ENCODE peak calls at places on chromosomes 7 and 10, in seven cellular contexts. K, Y, C, X, H, M and P are unnamed samples.

GRCh38 chr7:19377611-19378339 is 232.6 kb upstream of the FERD3L start:
- DNase-seq in K (peak; percentile 83), Y (peak; percentile 40), C (no peak), X (peak; percentile 19), H (peak; percentile 9), M (no peak), P (no peak)

GRCh38 chr7:154869436-154869835 is 133.5 kb downstream of the PAXIP1 start:
- DNase-seq in K (no peak), Y (no peak), C (no peak), X (no peak), H (no peak), M (no peak), P (no peak)

GRCh38 chr10:27542812-27543211 is 38.7 kb downstream of the RAB18 start:
- DNase-seq in K (peak; percentile 25), Y (peak; percentile 75), C (no peak), X (no peak), H (peak; percentile 22), M (no peak), P (no peak)

GRCh38 chr10:36730316-36730715 is 395.1 kb upstream of the ANKRD30A start:
- DNase-seq in K (no peak), Y (peak; percentile 20), C (no peak), X (peak; percentile 72), H (no peak), M (no peak), P (no peak)

GRCh38 chr7:110347091-110347490 is 743.8 kb upstream of the LRRN3 start:
- DNase-seq in K (peak; percentile 7), Y (no peak), C (no peak), X (no peak), H (no peak), M (no peak), P (no peak)

GRCh38 chr10:4511559-4511958 is 314.4 kb upstream of the AKR1E2 start:
- DNase-seq in K (no peak), Y (peak; percentile 62), C (no peak), X (no peak), H (no peak), M (no peak), P (no peak)

GRCh38 chr10:27664464-27664863 is 81.2 kb downstream of the MKX start:
- DNase-seq in K (no peak), Y (no peak), C (no peak), X (no peak), H (no peak), M (no peak), P (no peak)

GRCh38 chr10:125029584-125030242 is 87.8 kb downstream of the ZRANB1 start:
- DNase-seq in K (peak; percentile 76), Y (peak; percentile 16), C (no peak), X (peak; percentile 70), H (no peak), M (no peak), P (no peak)

GRCh38 chr7:11707606-11708193 is 124.3 kb downstream of the THSD7A start:
- DNase-seq in K (peak; percentile 58), Y (peak; percentile 6), C (no peak), X (no peak), H (no peak), M (no peak), P (no peak)

GRCh38 chr7:27651702-27652101 is 11.0 kb downstream of the HIBADH start:
- DNase-seq in K (peak; percentile 45), Y (no peak), C (no peak), X (peak; percentile 33), H (no peak), M (no peak), P (no peak)

GRCh38 chr7:138854115-138854645 is 56.2 kb upstream of the ATP6V0A4 start:
- DNase-seq in K (peak; percentile 50), Y (no peak), C (no peak), X (peak; percentile 72), H (no peak), M (no peak), P (no peak)

GRCh38 chr10:32413513-32413912 is 32.4 kb upstream of the CCDC7 start:
- DNase-seq in K (peak; percentile 100), Y (peak; percentile 95), C (peak; percentile 21), X (peak; percentile 96), H (peak; percentile 39), M (no peak), P (no peak)

GRCh38 chr7:28903779-28904538 is 54.2 kb downstream of the TRIL start:
- DNase-seq in K (no peak), Y (peak; percentile 31), C (no peak), X (no peak), H (no peak), M (no peak), P (no peak)

GRCh38 chr10:6781133-6781770 is 201.2 kb upstream of the PRKCQ start:
- DNase-seq in K (no peak), Y (no peak), C (no peak), X (no peak), H (no peak), M (no peak), P (no peak)

GRCh38 chr7:81583882-81584533 is 185.8 kb downstream of the HGF start:
- DNase-seq in K (peak; percentile 38), Y (peak; percentile 10), C (no peak), X (no peak), H (no peak), M (no peak), P (no peak)

GRCh38 chr7:158572000-158572828 is 15.4 kb downstream of the PTPRN2 start:
- DNase-seq in K (no peak), Y (no peak), C (no peak), X (no peak), H (no peak), M (no peak), P (peak; percentile 30)

GRCh38 chr7:158567153-158567603 is 20.4 kb downstream of the PTPRN2 start:
- DNase-seq in K (no peak), Y (no peak), C (no peak), X (no peak), H (no peak), M (no peak), P (no peak)

GRCh38 chr7:158570449-158571170 is 17.0 kb downstream of the PTPRN2 start:
- DNase-seq in K (no peak), Y (no peak), C (no peak), X (no peak), H (no peak), M (no peak), P (no peak)

GRCh38 chr7:158569858-158570239 is 17.8 kb downstream of the PTPRN2 start:
- DNase-seq in K (no peak), Y (no peak), C (no peak), X (no peak), H (no peak), M (no peak), P (no peak)

GRCh38 chr7:158568974-158569857 is 18.4 kb downstream of the PTPRN2 start:
- DNase-seq in K (no peak), Y (no peak), C (no peak), X (no peak), H (no peak), M (no peak), P (no peak)
- TF ChIP-seq EZH2 in K (no peak), Y (no peak), C (no peak), X (no peak), H (no peak), M (peak; percentile 27), P (no peak)

GRCh38 chr7:64999165-65000004 is 7.1 kb downstream of the ERV3-1 start:
- DNase-seq in K (peak; percentile 94), Y (no peak), C (peak; percentile 24), X (peak; percentile 74), H (peak; percentile 30), M (no peak), P (no peak)
- TF ChIP-seq EZH2 in K (no peak), Y (no peak), C (no peak), X (no peak), H (no peak), M (no peak), P (no peak)

DNA sequence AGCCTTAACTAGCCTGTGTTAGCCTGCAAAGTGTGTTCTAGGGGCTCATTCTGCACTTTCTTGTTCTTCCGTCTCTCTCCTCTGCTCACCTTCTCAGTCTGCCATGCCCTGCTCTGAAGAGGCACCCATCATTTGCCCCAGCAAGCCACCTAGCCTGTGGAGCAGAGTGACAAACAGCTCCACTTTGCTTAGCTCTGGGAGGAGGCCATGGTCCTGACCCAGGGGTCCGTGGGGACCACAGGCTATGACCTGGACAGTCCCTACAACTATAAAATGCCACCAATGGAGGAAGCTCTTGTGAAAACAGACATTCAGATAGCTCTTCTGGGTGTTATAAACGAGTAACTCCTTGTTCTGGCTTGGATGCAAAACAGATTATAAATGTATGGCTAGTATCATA is 1029.6 kb downstream of the CNTNAP2 start:
- DNase-seq in K (no peak), Y (no peak), C (no peak), X (no peak), H (no peak), M (no peak), P (no peak)
- TF ChIP-seq EZH2 in K (no peak), Y (no peak), C (no peak), X (no peak), H (no peak), M (no peak), P (no peak)

GRCh38 chr7:97004931-97005763 is at the start of gene DLX6:
- DNase-seq in K (peak; percentile 18), Y (peak; percentile 21), C (no peak), X (no peak), H (peak; percentile 87), M (no peak), P (peak; percentile 95)

GRCh38 chr7:97004237-97004930 is 969 bp upstream of the DLX6 start:
- DNase-seq in K (no peak), Y (no peak), C (no peak), X (no peak), H (no peak), M (no peak), P (no peak)

GRCh38 chr7:97005764-97006145 is 402 bp downstream of the DLX6 start:
- DNase-seq in K (no peak), Y (no peak), C (no peak), X (no peak), H (no peak), M (no peak), P (no peak)

GRCh38 chr7:97006951-97007861 is 1.9 kb downstream of the DLX6 start:
- DNase-seq in K (no peak), Y (no peak), C (no peak), X (no peak), H (no peak), M (no peak), P (peak; percentile 64)

DNA sequence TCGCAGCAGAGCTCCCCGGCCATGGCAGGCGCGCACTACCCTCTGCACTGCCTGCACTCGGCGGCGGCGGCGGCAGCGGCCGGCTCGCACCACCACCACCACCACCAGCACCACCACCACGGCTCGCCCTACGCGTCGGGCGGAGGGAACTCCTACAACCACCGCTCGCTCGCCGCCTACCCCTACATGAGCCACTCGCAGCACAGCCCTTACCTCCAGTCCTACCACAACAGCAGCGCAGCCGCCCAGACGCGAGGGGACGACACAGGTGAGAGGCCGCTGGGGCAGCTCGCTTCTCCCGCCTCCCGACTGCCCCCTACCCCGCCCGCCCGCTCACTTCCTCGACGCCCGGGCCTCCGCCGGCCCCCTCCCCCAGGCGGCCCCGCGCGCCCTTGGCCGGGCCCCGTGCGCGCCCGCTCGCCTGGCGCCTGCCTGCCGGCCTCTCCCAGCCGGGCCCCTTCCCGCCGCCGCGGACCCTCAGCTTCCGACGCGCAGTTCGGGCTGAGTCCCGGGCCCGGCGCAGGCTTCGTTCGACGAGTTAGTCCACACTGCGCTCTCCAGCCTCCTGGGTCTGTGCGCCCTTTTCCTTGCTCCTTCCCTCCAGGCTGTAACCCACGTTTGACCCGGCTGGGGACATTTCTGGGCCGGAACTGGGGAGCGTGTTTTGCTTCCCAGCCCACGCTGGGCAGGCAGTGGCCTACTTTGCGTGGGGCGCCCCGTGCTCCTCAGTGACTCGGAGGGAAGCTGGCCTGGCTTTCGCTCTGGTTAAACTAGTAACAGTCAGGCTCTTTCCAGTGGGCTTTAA is 995 bp downstream of the DLX6 start:
- DNase-seq in K (peak; percentile 23), Y (peak; percentile 53), C (no peak), X (no peak), H (peak; percentile 59), M (no peak), P (peak; percentile 86)
- TF ChIP-seq EZH2 in K (peak; percentile 79), Y (no peak), C (no peak), X (no peak), H (no peak), M (no peak), P (no peak)